ENCODE peak calls at places on chromosomes 3 and 15, in five cellular contexts. D is effector memory CD4-positive, alpha-beta T cell; U is body of pancreas; Q is mesendoderm; K is CD4-positive, alpha-beta memory T cell. I is an unnamed sample. For H3K27me3, the result is how much of the 10 kb centered on the place peaks cover.

GRCh38 chr3:145557405-145557804 is 603.6 kb downstream of the PLOD2 start:
- DNase-seq in D (no peak), U (peak), Q (peak), K (no peak), I (no peak)

GRCh38 chr15:100889359-100890058 is 9.9 kb downstream of the ALDH1A3 start:
- DNase-seq in D (no peak), U (peak), Q (peak), K (no peak), I (peak)

GRCh38 chr3:82080261-82080660 is 318.8 kb upstream of the GBE1 start:
- DNase-seq in D (no peak), U (no peak), Q (peak), K (no peak), I (no peak)

GRCh38 chr3:70556056-70556455 is 243.6 kb upstream of the MDFIC2 start:
- DNase-seq in D (no peak), U (no peak), Q (no peak), K (no peak), I (no peak)

GRCh38 chr3:188911033-188911850 is 260.5 kb upstream of the TPRG1 start:
- DNase-seq in D (no peak), U (no peak), Q (no peak), K (no peak), I (no peak)

GRCh38 chr3:119497824-119498187 is 541 bp upstream of the TIMMDC1 start:
- DNase-seq in D (no peak), U (peak), Q (peak), K (peak), I (peak)

GRCh38 chr3:11679964-11680363 is 36.2 kb upstream of the VGLL4 start:
- DNase-seq in D (no peak), U (no peak), Q (no peak), K (no peak), I (no peak)

GRCh38 chr3:143826296-143826695 is 22.0 kb downstream of the SLC9A9 start:
- DNase-seq in D (no peak), U (no peak), Q (no peak), K (no peak), I (peak)

GRCh38 chr3:194141415-194142155 is 5.6 kb downstream of the HES1 start:
- DNase-seq in D (no peak), U (peak), Q (peak), K (peak), I (peak)

GRCh38 chr3:135869439-135870105 is 96.0 kb upstream of the PPP2R3A start:
- DNase-seq in D (no peak), U (no peak), Q (no peak), K (no peak), I (no peak)

GRCh38 chr3:193214445-193214844 is 26.6 kb upstream of the PLAAT1 start:
- DNase-seq in D (no peak), U (no peak), Q (peak), K (no peak), I (no peak)

GRCh38 chr3:53140575-53141467 is 10.6 kb upstream of the RFT1 start:
- DNase-seq in D (no peak), U (no peak), Q (peak), K (no peak), I (no peak)

GRCh38 chr15:39251413-39252197 is 329.3 kb upstream of the THBS1 start:
- DNase-seq in D (no peak), U (no peak), Q (no peak), K (no peak), I (no peak)

GRCh38 chr3:35640186-35640584 is 860 bp downstream of the ARPP21 start:
- DNase-seq in D (no peak), U (no peak), Q (no peak), K (no peak), I (no peak)

GRCh38 chr3:35638640-35639250 is 580 bp upstream of the ARPP21 start:
- DNase-seq in D (no peak), U (peak), Q (no peak), K (no peak), I (no peak)

GRCh38 chr3:35641920-35642532 is 2.7 kb downstream of the ARPP21 start:
- DNase-seq in D (no peak), U (no peak), Q (no peak), K (no peak), I (no peak)

GRCh38 chr3:35640736-35641135 is 1.4 kb downstream of the ARPP21 start:
- DNase-seq in D (no peak), U (no peak), Q (no peak), K (no peak), I (no peak)

DNA sequence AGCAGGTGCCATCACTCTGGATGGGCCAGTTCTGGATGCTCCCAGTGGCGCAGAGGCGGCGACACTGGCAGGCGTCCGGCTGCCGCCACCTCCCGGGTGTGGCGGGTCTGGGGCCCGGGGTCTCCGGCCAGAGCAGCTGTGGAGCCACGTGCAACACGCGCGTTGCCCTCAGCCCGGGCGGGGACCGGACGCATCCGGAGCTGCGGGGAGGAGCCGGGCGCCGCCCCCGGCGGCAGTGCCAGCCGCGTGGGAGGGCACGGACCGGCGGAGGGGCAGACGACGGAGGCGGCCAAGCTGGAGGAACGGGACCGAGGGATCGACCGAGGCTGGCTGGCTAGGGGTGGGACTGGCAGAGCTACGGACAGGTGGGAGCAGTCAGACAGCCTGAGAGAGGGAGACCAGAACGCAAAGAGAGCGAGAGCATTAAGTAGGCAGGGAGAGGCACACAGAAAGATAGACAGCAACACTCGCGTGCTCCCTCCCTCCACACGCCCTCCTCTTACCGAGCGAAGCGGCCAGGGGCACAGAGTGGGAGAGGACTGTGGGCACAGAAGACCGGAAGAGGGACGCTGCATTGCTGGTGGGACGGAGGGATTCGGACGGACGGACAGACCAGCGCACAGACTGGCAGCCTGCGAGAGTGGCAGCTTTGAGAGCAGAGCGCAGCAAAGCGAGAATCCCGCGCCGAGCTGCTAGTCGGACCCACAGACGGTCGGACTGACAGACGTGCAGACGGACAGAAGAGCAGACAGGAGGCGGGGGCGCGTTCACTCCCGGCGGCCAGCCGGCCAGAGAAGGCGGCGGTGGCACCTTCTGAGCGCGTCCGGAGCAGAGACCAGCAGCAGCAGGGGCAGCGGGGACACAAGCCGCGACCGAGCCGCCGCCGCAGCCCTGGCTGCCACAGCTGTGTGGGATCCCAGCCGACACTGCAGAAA is at the start of gene ARPP21:
- DNase-seq in D (no peak), U (peak), Q (peak), K (no peak), I (no peak)
- H3K4me3 ChIP-seq in D (no peak), U (no peak), Q (peak), K (no peak), I (no peak)

DNA sequence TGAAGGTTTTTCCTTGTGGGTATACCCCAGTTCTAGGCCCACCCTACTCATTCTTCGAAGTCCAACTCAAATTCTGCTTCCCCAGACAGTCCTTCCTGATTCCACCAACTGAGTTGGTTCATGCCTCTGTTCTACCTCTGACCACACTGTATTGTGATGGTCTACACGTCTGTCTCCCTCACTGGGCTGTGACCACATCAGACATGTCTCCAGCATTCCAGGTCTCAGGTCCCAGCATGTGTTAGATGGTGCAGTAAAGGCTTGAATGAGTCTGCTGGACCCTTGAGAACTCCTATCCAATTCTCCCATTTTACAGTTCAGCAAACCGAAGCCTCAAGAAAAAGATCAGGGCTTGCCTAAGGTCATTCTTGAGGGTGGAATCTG is 2.8 kb upstream of the ATP2B2 start:
- DNase-seq in D (no peak), U (no peak), Q (no peak), K (no peak), I (no peak)
- H3K27me3 ChIP-seq in D (under half), U (under half), Q (under half), K (under half), I (under half)

DNA sequence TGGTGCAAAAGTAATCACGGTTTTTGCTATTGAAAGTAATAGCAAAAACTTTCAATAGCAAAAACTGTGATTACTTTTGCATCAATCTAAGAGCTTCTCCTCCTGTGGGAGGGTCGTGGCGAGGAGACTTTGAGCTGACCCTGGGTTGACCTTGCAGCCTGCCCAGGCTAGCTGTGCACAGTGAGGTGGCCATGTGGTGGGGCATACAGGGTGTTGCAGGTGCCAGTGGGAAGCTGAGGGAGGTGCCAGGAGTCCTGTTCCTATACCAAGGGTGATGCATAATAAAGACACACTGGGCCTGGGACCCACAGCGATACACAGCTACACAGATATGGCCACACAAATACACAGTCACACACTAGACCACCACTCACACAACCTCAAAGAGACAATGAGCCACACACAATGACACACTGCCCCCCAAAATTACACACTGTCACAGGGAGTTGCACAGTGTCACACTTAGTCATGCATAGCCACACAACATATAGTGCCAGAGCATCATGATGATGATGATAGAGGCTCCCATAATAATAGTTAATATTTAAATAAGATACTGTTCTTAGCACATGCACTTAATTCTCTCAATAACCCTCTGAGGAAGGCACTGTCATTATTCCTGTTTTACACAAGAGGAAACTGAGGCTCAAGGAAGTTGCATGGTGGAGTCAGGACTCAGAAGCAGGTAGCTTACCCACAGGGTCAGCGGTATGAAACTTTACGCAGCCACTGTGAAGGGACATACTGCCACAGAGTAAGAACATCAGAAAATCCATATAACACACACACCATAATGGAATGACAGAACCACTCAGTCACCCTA is 6.3 kb downstream of the PLCD1 start:
- DNase-seq in D (no peak), U (no peak), Q (no peak), K (no peak), I (no peak)
- H3K4me3 ChIP-seq in D (peak), U (no peak), Q (no peak), K (peak), I (no peak)

GRCh38 chr3:36765104-36765503 is 751 bp upstream of the DCLK3 start:
- DNase-seq in D (no peak), U (no peak), Q (no peak), K (no peak), I (no peak)
- H3K27me3 ChIP-seq in D (under half), U (under half), Q (under half), K (under half), I (under half)

GRCh38 chr15:40743466-40743865 is 11.6 kb downstream of the RMDN3 start:
- DNase-seq in D (no peak), U (no peak), Q (no peak), K (no peak), I (no peak)

GRCh38 chr15:40747685-40748631 is 7.1 kb downstream of the RMDN3 start:
- DNase-seq in D (no peak), U (no peak), Q (no peak), K (no peak), I (no peak)

GRCh38 chr15:40746916-40747418 is 8.1 kb downstream of the RMDN3 start:
- DNase-seq in D (no peak), U (no peak), Q (peak), K (no peak), I (no peak)

GRCh38 chr15:40744810-40745152 is 10.3 kb downstream of the RMDN3 start:
- DNase-seq in D (no peak), U (no peak), Q (no peak), K (no peak), I (no peak)

DNA sequence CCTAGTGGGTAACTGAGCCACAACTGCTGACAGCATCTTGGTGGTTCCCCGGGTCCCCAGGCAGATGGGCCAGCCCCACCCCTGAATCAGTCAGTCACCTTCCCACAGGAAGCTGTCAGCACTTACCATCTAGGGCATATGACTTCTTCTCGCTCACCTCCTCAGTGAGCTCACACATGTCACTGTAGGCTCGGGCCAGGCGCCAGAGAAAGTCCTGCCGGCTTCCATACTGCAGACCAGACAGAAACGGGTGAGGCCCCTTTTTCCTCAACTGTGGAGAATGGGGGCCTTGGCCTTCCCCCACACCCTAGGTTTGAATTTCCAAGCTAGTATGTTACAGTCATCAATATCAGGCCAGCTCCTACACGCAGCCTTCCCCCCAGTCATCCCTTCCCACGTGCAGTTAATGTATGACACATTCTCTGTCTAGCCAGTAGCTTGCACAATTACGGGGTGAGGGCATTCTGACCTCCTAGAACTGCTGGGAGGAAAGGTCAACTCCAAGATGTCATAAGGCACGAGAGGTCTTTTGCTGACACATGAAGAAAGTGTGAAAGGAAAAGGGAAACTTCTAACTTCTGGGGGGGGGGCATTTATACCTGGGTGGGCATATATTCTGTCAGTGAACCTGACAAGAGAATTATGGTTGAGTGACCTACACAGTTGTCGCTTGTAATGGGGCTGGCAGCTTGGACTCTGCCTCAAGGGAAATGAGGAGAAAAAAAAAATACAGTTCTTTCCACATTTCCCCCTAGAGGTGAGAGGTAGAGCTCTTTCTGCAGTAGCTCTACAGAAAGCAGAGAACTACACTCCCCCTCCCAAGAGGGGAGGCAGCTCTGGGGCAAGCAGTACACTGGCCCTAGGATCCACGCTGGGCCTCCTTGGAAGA is 10.9 kb downstream of the RMDN3 start:
- DNase-seq in D (peak), U (no peak), Q (peak), K (peak), I (peak)
- H3K4me3 ChIP-seq in D (no peak), U (no peak), Q (no peak), K (peak), I (no peak)

GRCh38 chr3:37558580-37558979 is 303.1 kb upstream of the CTDSPL start:
- DNase-seq in D (no peak), U (no peak), Q (no peak), K (no peak), I (no peak)

GRCh38 chr3:37556789-37557301 is 304.8 kb upstream of the CTDSPL start:
- DNase-seq in D (no peak), U (no peak), Q (no peak), K (no peak), I (no peak)

GRCh38 chr3:37559461-37559860 is 302.2 kb upstream of the CTDSPL start:
- DNase-seq in D (no peak), U (no peak), Q (no peak), K (no peak), I (no peak)

GRCh38 chr3:37554364-37554763 is 307.3 kb upstream of the CTDSPL start:
- DNase-seq in D (no peak), U (peak), Q (peak), K (no peak), I (no peak)
- H3K27me3 ChIP-seq in D (under half), U (under half), Q (under half), K (under half), I (under half)

DNA sequence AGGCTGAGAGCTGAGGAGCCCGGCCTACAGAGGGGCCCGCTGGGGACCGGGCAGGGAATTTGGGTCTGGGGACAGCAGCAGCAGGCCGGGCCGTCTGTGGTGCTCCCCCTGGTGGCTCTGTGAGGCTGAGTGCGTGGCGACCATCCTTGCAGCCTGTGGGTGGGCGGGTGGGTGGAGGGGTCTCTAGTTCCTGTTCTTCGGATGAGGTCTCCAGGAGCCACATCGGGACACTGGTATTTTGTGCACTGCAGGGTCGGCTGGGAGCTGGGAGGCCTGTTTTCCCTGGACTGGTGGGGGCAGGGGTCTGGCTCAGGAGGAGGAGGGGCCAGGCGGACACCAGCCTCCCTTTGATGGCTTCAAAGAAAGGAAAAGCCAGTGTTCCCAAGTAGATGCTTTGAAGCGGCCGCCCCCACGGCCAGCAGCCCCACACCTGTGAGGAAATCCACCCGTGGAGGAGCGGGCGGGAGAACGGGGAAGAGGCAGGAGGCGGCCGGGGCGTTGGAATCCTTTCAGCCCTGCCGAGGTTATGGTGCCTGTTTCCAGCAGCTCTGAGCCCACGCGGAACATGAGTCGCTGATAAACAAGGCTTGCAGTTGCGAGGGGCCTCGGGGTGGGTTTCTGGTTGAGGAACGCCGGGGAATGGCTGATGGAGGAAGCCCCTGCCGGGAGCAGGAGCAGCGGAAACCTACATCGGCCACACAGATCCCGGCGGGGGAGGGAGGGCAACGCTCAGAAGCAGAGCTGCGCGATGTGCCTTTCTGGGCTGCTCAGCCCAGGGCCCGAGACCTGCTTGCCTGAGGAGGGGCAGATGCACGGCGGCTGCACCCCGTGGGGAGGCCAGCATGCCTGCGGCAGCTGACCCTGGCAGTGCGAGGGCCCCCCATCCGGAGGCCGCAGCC is 154.3 kb downstream of the NSMCE3 start:
- DNase-seq in D (no peak), U (no peak), Q (peak), K (no peak), I (no peak)
- H3K4me3 ChIP-seq in D (no peak), U (no peak), Q (peak), K (no peak), I (no peak)

I was measured in adrenal gland.